ENCODE peak calls at places on chromosome 13, in eight cellular contexts. N is NCI-H2171 treated with DMSO at 0.1 percent for 48 hours; W is stimulated activated CD4-positive, alpha-beta T cell treated with anti-CD3 and anti-CD28 coated beads, TNF-alpha, amount 100 ng/mL, for 48 hours; J is brain microvascular endothelial cell; Y is neural crest cell; T is left lobe of liver; K is choroid plexus epithelial cell; B is NCI-H1048. U is an unnamed sample.

GRCh38 chr13:76993021-76993420 is 1.1 kb downstream of the CLN5 start:
- DNase-seq in T (no peak), N (no peak), J (no peak), Y (no peak), B (no peak), W (no peak), K (no peak), U (no peak)

GRCh38 chr13:40762849-40763248 is 8.1 kb downstream of the MRPS31 start:
- DNase-seq in K (no peak), J (no peak), B (no peak), T (no peak), W (no peak), N (no peak), Y (no peak), U (no peak)

GRCh38 chr13:45851171-45851889 is at the start of gene SIAH3:
- DNase-seq in N (peak; percentile 70), W (no peak), K (peak; percentile 42), B (no peak), T (no peak), J (peak; percentile 51), Y (no peak), U (peak; percentile 69)

GRCh38 chr13:98509271-98510155 is 67.4 kb downstream of the STK24 start:
- DNase-seq in K (peak; percentile 88), B (no peak), N (no peak), T (no peak), W (no peak), J (peak; percentile 92), Y (no peak), U (no peak)

GRCh38 chr13:53941588-53942190 is 913.1 kb downstream of the OLFM4 start:
- DNase-seq in W (no peak), K (no peak), T (no peak), Y (no peak), N (no peak), J (no peak), B (no peak), U (peak; percentile 40)

GRCh38 chr13:94657167-94657566 is 55.2 kb downstream of the SOX21 start:
- DNase-seq in J (peak; percentile 10), T (no peak), N (no peak), B (no peak), W (no peak), K (peak; percentile 49), Y (no peak), U (no peak)

GRCh38 chr13:45445053-45445452 is 19.7 kb upstream of the COG3 start:
- DNase-seq in K (no peak), Y (no peak), B (no peak), J (no peak), N (no peak), W (no peak), T (peak; percentile 18), U (no peak)

GRCh38 chr13:73001971-73002370 is 56.8 kb upstream of the KLF5 start:
- DNase-seq in B (no peak), N (no peak), J (no peak), K (no peak), W (no peak), T (no peak), Y (no peak), U (no peak)

GRCh38 chr13:47241446-47241845 is 344.6 kb upstream of the HTR2A start:
- DNase-seq in T (no peak), Y (no peak), N (no peak), J (no peak), K (no peak), W (no peak), B (no peak), U (no peak)

GRCh38 chr13:109807345-109807744 is 21.0 kb upstream of the IRS2 start:
- DNase-seq in J (no peak), W (no peak), B (no peak), K (no peak), T (no peak), Y (no peak), N (no peak), U (no peak)

GRCh38 chr13:43783820-43784219 is 3.0 kb downstream of the ENOX1 start:
- DNase-seq in Y (no peak), N (peak; percentile 80), K (peak; percentile 75), T (no peak), B (no peak), W (no peak), J (peak; percentile 69), U (peak; percentile 47)

GRCh38 chr13:80030491-80030890 is 310.4 kb downstream of the SPRY2 start:
- DNase-seq in W (no peak), Y (no peak), N (no peak), J (no peak), B (no peak), T (peak; percentile 90), K (peak; percentile 33), U (peak; percentile 8)

U was measured in SK-N-DZ.